ENCODE peak calls at places on chromosome 7, in four cellular contexts. N is OCI-LY7, P is fibroblast of lung, X is PC-3. S is an unnamed sample.

GRCh38 chr7:92765725-92766124 is 70.6 kb downstream of the CDK6 start:
- DNase-seq in N (no peak), P (peak; percentile 73), X (peak; percentile 82), S (no peak)

GRCh38 chr7:150787321-150788281 is 12.6 kb downstream of the TMEM176B start:
- DNase-seq in N (no peak), P (no peak), X (no peak), S (no peak)

GRCh38 chr7:101114492-101114891 is 12.4 kb upstream of the SERPINE1 start:
- DNase-seq in N (no peak), P (no peak), X (peak; percentile 43), S (no peak)

GRCh38 chr7:107332488-107333269 is 137.2 kb upstream of the GPR22 start:
- DNase-seq in N (peak; percentile 77), P (no peak), X (no peak), S (no peak)

GRCh38 chr7:2934211-2934731 is 90.2 kb upstream of the GNA12 start:
- DNase-seq in N (no peak), P (peak; percentile 69), X (peak; percentile 64), S (peak; percentile 41)

GRCh38 chr7:30837581-30837980 is 66.4 kb downstream of the MINDY4 start:
- DNase-seq in N (no peak), P (no peak), X (no peak), S (no peak)

GRCh38 chr7:28621369-28621807 is 209.1 kb downstream of the CREB5 start:
- DNase-seq in N (no peak), P (no peak), X (no peak), S (no peak)

GRCh38 chr7:56079450-56080185 is 13.1 kb downstream of the PHKG1 start:
- DNase-seq in N (no peak), P (peak; percentile 79), X (peak; percentile 41), S (no peak)

GRCh38 chr7:101816499-101817030 is 861 bp upstream of the CUX1 start:
- DNase-seq in N (peak; percentile 60), P (peak; percentile 44), X (peak; percentile 43), S (no peak)

DNA sequence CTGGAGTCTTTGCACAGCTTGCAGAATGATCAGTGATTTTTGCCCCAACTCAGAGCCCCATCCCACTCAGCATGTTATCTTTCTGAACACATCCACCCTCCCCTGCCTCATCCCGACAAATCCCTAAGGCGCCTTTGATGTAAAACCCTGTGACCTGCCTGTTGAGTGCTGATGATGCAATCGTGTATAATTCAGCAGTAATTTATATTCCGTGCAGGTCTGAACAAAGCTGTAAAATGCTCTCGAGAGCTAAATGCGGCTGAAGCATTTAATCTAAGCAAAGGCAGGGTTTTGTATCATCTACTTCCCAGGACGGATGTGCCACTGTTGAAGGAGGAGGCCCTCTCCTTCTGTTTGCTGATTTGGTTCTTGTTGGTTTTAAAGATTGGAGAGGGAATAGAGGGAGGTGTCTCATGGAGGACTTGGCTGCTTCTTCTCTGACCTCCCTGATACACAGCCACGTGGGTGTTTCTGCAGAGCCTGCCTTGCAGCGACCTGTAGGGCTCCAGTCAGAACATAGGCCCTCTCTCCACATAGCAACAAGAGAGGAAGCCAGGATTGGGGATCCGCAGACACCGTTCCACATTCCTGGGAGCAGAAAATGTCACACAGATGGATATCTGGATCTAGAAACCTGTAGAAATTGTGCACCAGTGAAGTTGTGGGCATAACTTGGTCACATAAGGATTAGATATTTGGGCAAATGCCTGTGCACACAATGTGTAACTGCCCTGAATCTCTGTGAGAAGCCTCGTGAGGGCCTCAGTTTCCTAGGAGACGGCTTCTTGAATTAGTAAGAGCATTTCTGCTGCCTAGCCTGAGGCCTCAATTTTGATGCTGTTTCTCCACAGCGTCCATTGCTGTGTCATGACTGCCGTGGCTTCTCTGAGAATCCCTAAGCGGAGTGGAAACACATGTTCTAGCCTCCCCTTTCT is 90.2 kb upstream of the AGK start:
- DNase-seq in N (no peak), P (peak; percentile 2), X (no peak), S (no peak)
- TF ChIP-seq CTCF in N (no peak), P (no peak), X (no peak), S (no peak)

GRCh38 chr7:12712236-12712635 is 24.8 kb downstream of the ARL4A start:
- DNase-seq in N (no peak), P (no peak), X (no peak), S (no peak)
- H3K27ac ChIP-seq in N (no peak overlapping the region), P (no peak overlapping the region), X (no peak overlapping the region), S (no peak overlapping the region)

GRCh38 chr7:131103997-131104396 is 223.7 kb upstream of the MKLN1 start:
- DNase-seq in N (no peak), P (peak; percentile 67), X (peak; percentile 9), S (peak; percentile 64)
- H3K4me3 ChIP-seq in N (peak overlapping the region; percentile 75), P (no peak overlapping the region), X (no peak overlapping the region), S (no peak overlapping the region)

DNA sequence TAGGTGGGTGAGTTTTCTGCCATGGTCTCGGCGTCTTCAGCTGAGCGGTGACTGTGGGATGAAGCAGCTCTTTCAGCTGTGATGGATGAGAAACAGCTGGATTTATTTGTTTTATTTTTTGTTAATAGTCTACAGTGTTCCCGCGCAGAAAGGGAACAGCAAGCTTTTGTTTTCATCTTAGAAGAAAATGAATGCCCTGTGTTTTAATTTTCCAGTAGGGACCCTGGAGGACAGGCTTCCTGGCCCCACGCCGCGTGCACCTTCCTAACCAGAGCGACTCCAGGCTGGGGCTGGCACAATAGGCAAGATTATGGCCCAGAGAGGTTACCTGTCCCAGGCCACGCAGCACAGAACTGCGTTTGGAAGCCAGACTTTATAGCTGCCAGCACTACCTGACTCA is 57.7 kb downstream of the GTF2IRD1 start:
- DNase-seq in N (no peak), P (peak; percentile 60), X (no peak), S (no peak)
- TF ChIP-seq CTCF in N (no peak), P (no peak), X (no peak), S (no peak)

S was measured in AG04450.